ENCODE peak calls at places on chromosomes 3 and 15, in four cellular contexts. N, O, V and L are unnamed samples.

GRCh38 chr15:52804526-52805081 is 14.5 kb upstream of the ONECUT1 start:
- DNase-seq in O (no peak), V (no peak), N (peak), L (no peak)

GRCh38 chr3:124033360-124034015 is 41.6 kb upstream of the ROPN1 start:
- DNase-seq in O (peak), V (peak), N (peak), L (peak)

GRCh38 chr15:36791849-36792618 is 212.6 kb downstream of the CDIN1 start:
- DNase-seq in O (no peak), N (no peak), V (peak), L (no peak)

GRCh38 chr3:10000686-10001085 is 14.0 kb upstream of the EMC3 start:
- DNase-seq in N (no peak), O (no peak), V (no peak), L (no peak)

GRCh38 chr3:9732080-9732752 is 681 bp downstream of the BRPF1 start:
- DNase-seq in O (no peak), N (peak), V (peak), L (no peak)

GRCh38 chr15:40436116-40436891 is 4.4 kb upstream of the BAHD1 start:
- DNase-seq in N (no peak), O (no peak), V (no peak), L (no peak)

GRCh38 chr3:122497425-122497824 is 17.3 kb downstream of the KPNA1 start:
- DNase-seq in V (no peak), O (peak), N (peak), L (peak)

GRCh38 chr3:35639251-35640185 is at the start of gene ARPP21:
- DNase-seq in N (peak), V (peak), O (no peak), L (peak)

GRCh38 chr3:187719628-187720336 is 17.4 kb upstream of the RTP2 start:
- DNase-seq in V (no peak), O (no peak), N (no peak), L (peak)

GRCh38 chr15:88476635-88477038 is 9.1 kb downstream of the MRPS11 start:
- DNase-seq in N (peak), O (peak), V (peak), L (peak)

GRCh38 chr3:127252446-127252845 is 35.4 kb downstream of the PRR20G start:
- DNase-seq in O (no peak), N (no peak), V (no peak), L (no peak)

GRCh38 chr3:14222900-14223594 is 44.4 kb downstream of the LSM3 start:
- DNase-seq in O (no peak), N (no peak), V (no peak), L (peak)

GRCh38 chr3:101038393-101038792 is 45.2 kb upstream of the ABI3BP start:
- DNase-seq in O (no peak), N (peak), V (no peak), L (no peak)

GRCh38 chr15:41914406-41914805 is 20.6 kb upstream of the SPTBN5 start:
- DNase-seq in V (peak), N (no peak), O (no peak), L (no peak)

GRCh38 chr3:194779729-194780224 is 94.1 kb downstream of the FAM43A start:
- DNase-seq in V (no peak), O (peak), N (peak), L (no peak)

GRCh38 chr3:131712662-131713061 is 209.9 kb upstream of the MRPL3 start:
- DNase-seq in O (no peak), V (no peak), N (no peak), L (no peak)

GRCh38 chr3:114110439-114110838 is 53.9 kb downstream of the QTRT2 start:
- DNase-seq in N (no peak), O (no peak), V (peak), L (no peak)

GRCh38 chr3:183537295-183537730 is 18.2 kb downstream of the KLHL6 start:
- DNase-seq in N (peak), V (no peak), O (peak), L (peak)

GRCh38 chr15:98505611-98506031 is 142.7 kb upstream of the IGF1R start:
- DNase-seq in N (peak), V (no peak), O (no peak), L (peak)

GRCh38 chr15:76168237-76168984 is 108.6 kb downstream of the TMEM266 start:
- DNase-seq in O (no peak), V (no peak), N (no peak), L (peak)

GRCh38 chr15:86865920-86866319 is 786.2 kb downstream of the AGBL1 start:
- DNase-seq in N (no peak), V (no peak), O (no peak), L (no peak)

GRCh38 chr3:173221010-173221409 is 80.0 kb upstream of the SPATA16 start:
- DNase-seq in O (no peak), V (no peak), N (no peak), L (no peak)

GRCh38 chr3:169146866-169147245 is 516.7 kb downstream of the MECOM start:
- DNase-seq in V (no peak), O (no peak), N (peak), L (no peak)

GRCh38 chr3:104275199-104275598 is 1091.5 kb upstream of the ALCAM start:
- DNase-seq in V (no peak), O (no peak), N (no peak), L (no peak)

GRCh38 chr3:113658107-113658506 is 38.3 kb downstream of the USF3 start:
- DNase-seq in N (no peak), V (no peak), O (no peak), L (no peak)

GRCh38 chr15:80776420-80777045 is 2.6 kb upstream of the CEMIP start:
- DNase-seq in V (peak), O (peak), N (peak), L (peak)

GRCh38 chr15:69951511-69952209 is 146.1 kb downstream of the TLE3 start:
- DNase-seq in N (no peak), O (no peak), V (no peak), L (no peak)

GRCh38 chr3:155356594-155357370 is 63.3 kb upstream of the STRIT1 start:
- DNase-seq in V (no peak), O (no peak), N (peak), L (no peak)

GRCh38 chr15:40054056-40054745 is 15.2 kb upstream of the SRP14 start:
- DNase-seq in N (no peak), O (no peak), V (no peak), L (no peak)

GRCh38 chr3:182284793-182285192 is 508.5 kb upstream of the ATP11B start:
- DNase-seq in N (no peak), O (no peak), V (no peak), L (no peak)

GRCh38 chr3:159711560-159712333 is 276.9 kb upstream of the IL12A start:
- DNase-seq in O (peak), V (peak), N (peak), L (peak)

GRCh38 chr15:91751611-91752010 is 101.9 kb upstream of the SLCO3A1 start:
- DNase-seq in N (no peak), V (no peak), O (no peak), L (no peak)

GRCh38 chr3:115982629-115983028 is 359.3 kb downstream of the GAP43 start:
- DNase-seq in V (no peak), O (no peak), N (no peak), L (no peak)

GRCh38 chr3:192372627-192373026 is 354.7 kb downstream of the FGF12 start:
- DNase-seq in O (no peak), N (no peak), V (no peak), L (no peak)

GRCh38 chr3:16838561-16838960 is 46.2 kb upstream of the PLCL2 start:
- DNase-seq in V (no peak), N (no peak), O (no peak), L (no peak)

GRCh38 chr15:56732881-56733130 is 503 bp downstream of the ZNF280D start:
- DNase-seq in N (no peak), O (no peak), V (no peak), L (no peak)

GRCh38 chr3:82572721-82573120 is 811.3 kb upstream of the GBE1 start:
- DNase-seq in N (no peak), V (no peak), O (no peak), L (peak)

GRCh38 chr15:39172380-39173281 is 408.2 kb upstream of the THBS1 start:
- DNase-seq in N (no peak), O (no peak), V (peak), L (peak)

GRCh38 chr15:39079296-39079834 is 501.5 kb upstream of the THBS1 start:
- DNase-seq in N (peak), V (peak), O (peak), L (peak)